ENCODE peak calls at places on chromosome 16, in nine cellular contexts. S is SW 1271; G is CD4-positive, alpha-beta T cell; W is CD8-positive, alpha-beta T cell; H is myocyte; P is upper lobe of right lung; N is kidney epithelial cell; I is GDM1; K is fibroblast of the conjunctiva. E is an unnamed sample.

GRCh38 chr16:69406780-69407331 is 17.6 kb upstream of the CYB5B start:
- DNase-seq in W (no peak), I (no peak), G (no peak), P (no peak), K (no peak), H (peak), S (no peak), N (no peak), E (no peak)

GRCh38 chr16:57999366-57999970 is 1.0 kb downstream of the ZNF319 start:
- DNase-seq in K (no peak), H (peak), G (peak), W (peak), I (peak), S (no peak), N (no peak), P (no peak), E (no peak)

GRCh38 chr16:67555795-67556212 is 6.5 kb upstream of the CTCF start:
- DNase-seq in K (no peak), H (no peak), P (no peak), I (no peak), G (no peak), N (no peak), S (no peak), W (no peak), E (no peak)

GRCh38 chr16:65782537-65783290 is 583.8 kb upstream of the CDH5 start:
- DNase-seq in H (peak), G (no peak), I (no peak), P (no peak), S (no peak), W (no peak), K (peak), N (no peak), E (no peak)

GRCh38 chr16:66984902-66985311 is 3.5 kb upstream of the CES4A start:
- DNase-seq in K (no peak), S (no peak), W (no peak), H (no peak), P (no peak), N (no peak), I (no peak), G (no peak), E (no peak)

GRCh38 chr16:88705746-88706287 is 391 bp downstream of the RNF166 start:
- DNase-seq in G (peak), I (no peak), W (peak), K (no peak), S (no peak), P (no peak), N (no peak), H (no peak), E (no peak)

GRCh38 chr16:17029602-17030350 is 441.0 kb downstream of the XYLT1 start:
- DNase-seq in H (no peak), P (no peak), K (no peak), N (no peak), W (no peak), I (no peak), S (no peak), G (no peak), E (no peak)

GRCh38 chr16:85798901-85799496 is 345 bp downstream of the EMC8 start:
- DNase-seq in G (peak), K (no peak), I (no peak), H (peak), N (no peak), W (peak), S (no peak), P (peak), E (no peak)

GRCh38 chr16:54425068-54425467 is 138.5 kb upstream of the IRX3 start:
- DNase-seq in G (no peak), W (no peak), I (no peak), N (no peak), P (no peak), K (no peak), H (no peak), S (no peak), E (no peak)

GRCh38 chr16:86256995-86257394 is 253.3 kb upstream of the FOXF1 start:
- DNase-seq in K (no peak), H (no peak), G (no peak), W (no peak), S (no peak), N (no peak), I (no peak), P (no peak), E (no peak)

GRCh38 chr16:47657032-47657431 is 195.9 kb downstream of the PHKB start:
- DNase-seq in P (no peak), I (no peak), N (no peak), G (no peak), H (no peak), K (no peak), W (no peak), S (no peak), E (no peak)

GRCh38 chr16:74776926-74777325 is 2.3 kb upstream of the FA2H start:
- DNase-seq in S (no peak), I (no peak), G (no peak), P (no peak), W (no peak), K (no peak), H (no peak), N (no peak), E (no peak)

GRCh38 chr16:4690946-4691665 is 2.3 kb upstream of the NUDT16L1 start:
- DNase-seq in W (no peak), H (no peak), N (no peak), P (peak), K (no peak), G (no peak), I (no peak), S (no peak), E (no peak)

GRCh38 chr16:22977294-22977697 is 163.3 kb downstream of the HS3ST2 start:
- DNase-seq in I (no peak), N (no peak), H (peak), W (no peak), G (no peak), K (no peak), P (no peak), S (no peak), E (no peak)

GRCh38 chr16:19936431-19936830 is 51.8 kb upstream of the GPRC5B start:
- DNase-seq in P (no peak), G (no peak), N (no peak), H (no peak), W (no peak), S (no peak), I (no peak), K (no peak), E (no peak)

E was measured in activated B cell treated with CpG ODN at 0.5 μM for 24 hours.